ENCODE peak calls at places on chromosomes 3 and 15, in seven cellular contexts. Q is cardiac muscle cell, K is omental fat pad, P is WERI-Rb-1, C is breast epithelium, B is glutamatergic neuron, U is endothelial cell of umbilical vein. X is an unnamed sample.

GRCh38 chr3:126309162-126309561 is 48.0 kb downstream of the KLF15 start:
- DNase-seq in Q (no peak), K (no peak), P (no peak), C (no peak), B (no peak), U (no peak), X (no peak)

GRCh38 chr3:197333901-197334639 is 35.7 kb upstream of the DLG1 start:
- DNase-seq in Q (peak), K (no peak), P (peak), C (no peak), B (no peak), U (no peak), X (peak)

GRCh38 chr3:184295771-184296170 is 3.3 kb upstream of the PSMD2 start:
- DNase-seq in Q (no peak), K (no peak), P (no peak), C (no peak), B (no peak), U (no peak), X (no peak)

GRCh38 chr3:196440041-196440537 is 7.9 kb upstream of the UBXN7 start:
- DNase-seq in Q (no peak), K (no peak), P (no peak), C (no peak), B (no peak), U (no peak), X (no peak)

GRCh38 chr15:63895194-63895593 is 61.4 kb upstream of the HERC1 start:
- DNase-seq in Q (no peak), K (no peak), P (peak), C (no peak), B (no peak), U (no peak), X (no peak)

GRCh38 chr15:60928987-60929386 is 300.1 kb downstream of the RORA start:
- DNase-seq in Q (no peak), K (no peak), P (no peak), C (no peak), B (no peak), U (no peak), X (no peak)

GRCh38 chr3:38573606-38574005 is 75.9 kb downstream of the SCN5A start:
- DNase-seq in Q (no peak), K (no peak), P (no peak), C (no peak), B (no peak), U (no peak), X (peak)

GRCh38 chr3:138371070-138371950 is 22.9 kb downstream of the MRAS start:
- DNase-seq in Q (no peak), K (no peak), P (no peak), C (no peak), B (no peak), U (no peak), X (no peak)

GRCh38 chr3:9172851-9173320 is 76.6 kb downstream of the SRGAP3 start:
- DNase-seq in Q (no peak), K (no peak), P (no peak), C (no peak), B (no peak), U (no peak), X (no peak)

GRCh38 chr15:36737430-36737891 is 158.0 kb downstream of the CDIN1 start:
- DNase-seq in Q (no peak), K (no peak), P (no peak), C (no peak), B (no peak), U (peak), X (no peak)

GRCh38 chr15:62454567-62455172 is 289.6 kb upstream of the C2CD4B start:
- DNase-seq in Q (no peak), K (no peak), P (no peak), C (no peak), B (no peak), U (no peak), X (no peak)

GRCh38 chr3:133527306-133527705 is 46.2 kb upstream of the CDV3 start:
- DNase-seq in Q (peak), K (no peak), P (no peak), C (no peak), B (no peak), U (no peak), X (no peak)

GRCh38 chr3:193016437-193016887 is 98.8 kb upstream of the MB21D2 start:
- DNase-seq in Q (peak), K (no peak), P (no peak), C (no peak), B (no peak), U (no peak), X (peak)

GRCh38 chr3:146222204-146223046 is 28.5 kb downstream of the PLSCR4 start:
- DNase-seq in Q (no peak), K (no peak), P (no peak), C (no peak), B (no peak), U (peak), X (peak)

GRCh38 chr3:11626084-11626463 is 17.6 kb downstream of the VGLL4 start:
- DNase-seq in Q (no peak), K (no peak), P (no peak), C (no peak), B (no peak), U (no peak), X (no peak)

GRCh38 chr3:101038880-101039279 is 45.7 kb upstream of the ABI3BP start:
- DNase-seq in Q (no peak), K (no peak), P (no peak), C (no peak), B (no peak), U (no peak), X (no peak)

GRCh38 chr3:184345678-184346144 is 8.3 kb downstream of the FAM131A start:
- DNase-seq in Q (peak), K (no peak), P (peak), C (peak), B (no peak), U (peak), X (peak)

GRCh38 chr3:105997466-105997799 is 128.6 kb upstream of the CBLB start:
- DNase-seq in Q (no peak), K (no peak), P (no peak), C (no peak), B (no peak), U (no peak), X (no peak)

GRCh38 chr3:169243122-169243521 is 420.4 kb downstream of the MECOM start:
- DNase-seq in Q (no peak), K (no peak), P (no peak), C (no peak), B (no peak), U (peak), X (no peak)

GRCh38 chr3:8500208-8500961 is 1.2 kb upstream of the LMCD1 start:
- DNase-seq in Q (peak), K (no peak), P (peak), C (no peak), B (no peak), U (peak), X (peak)

GRCh38 chr3:58329922-58330413 is 2.7 kb upstream of the PXK start:
- DNase-seq in Q (no peak), K (no peak), P (no peak), C (no peak), B (no peak), U (no peak), X (no peak)

GRCh38 chr3:64321747-64322146 is 96.5 kb upstream of the PRICKLE2 start:
- DNase-seq in Q (peak), K (no peak), P (no peak), C (no peak), B (no peak), U (no peak), X (peak)

DNA sequence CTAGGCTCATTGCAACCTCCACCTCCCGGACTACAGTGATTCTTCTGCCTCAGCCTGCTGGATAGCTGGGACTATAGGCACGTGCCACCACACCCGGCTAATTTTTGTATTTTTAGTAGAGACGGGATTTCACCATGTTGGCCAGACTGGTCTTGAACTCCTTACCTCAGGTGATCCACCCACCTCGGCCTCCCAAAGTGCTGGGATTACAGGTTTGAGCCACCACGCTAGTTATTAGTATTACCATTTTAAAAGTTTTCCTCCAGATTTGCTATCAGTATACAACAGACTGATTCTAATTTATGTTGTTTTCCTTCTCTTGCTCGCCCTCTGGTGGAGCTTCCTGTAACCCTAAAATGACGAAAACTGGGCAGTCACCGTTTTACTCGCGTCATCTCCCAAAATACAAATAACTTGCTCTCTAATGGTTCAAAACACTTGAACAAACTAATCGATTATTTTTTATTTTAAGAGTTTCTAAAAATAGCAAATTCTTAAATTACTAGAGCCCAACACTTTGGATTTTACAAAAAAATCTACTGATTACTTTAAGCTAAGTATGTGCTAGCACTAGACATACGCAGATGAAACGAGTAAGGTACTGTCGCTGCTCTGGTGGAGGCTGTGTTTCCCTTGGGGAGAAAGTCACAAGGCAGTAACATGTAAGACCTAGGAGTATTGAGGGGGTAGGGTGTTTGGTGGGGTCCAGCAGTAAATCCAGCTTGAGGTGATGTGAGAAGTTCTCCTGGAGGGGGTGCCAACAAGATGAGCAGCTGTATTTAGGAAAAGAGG is 203.3 kb downstream of the MBNL1 start:
- DNase-seq in Q (peak), K (peak), P (peak), C (no peak), B (peak), U (peak), X (peak)
- TF ChIP-seq CTCF in Q (peak), K (no peak), P (peak), C (peak), B (peak), U (peak), X (peak)

DNA sequence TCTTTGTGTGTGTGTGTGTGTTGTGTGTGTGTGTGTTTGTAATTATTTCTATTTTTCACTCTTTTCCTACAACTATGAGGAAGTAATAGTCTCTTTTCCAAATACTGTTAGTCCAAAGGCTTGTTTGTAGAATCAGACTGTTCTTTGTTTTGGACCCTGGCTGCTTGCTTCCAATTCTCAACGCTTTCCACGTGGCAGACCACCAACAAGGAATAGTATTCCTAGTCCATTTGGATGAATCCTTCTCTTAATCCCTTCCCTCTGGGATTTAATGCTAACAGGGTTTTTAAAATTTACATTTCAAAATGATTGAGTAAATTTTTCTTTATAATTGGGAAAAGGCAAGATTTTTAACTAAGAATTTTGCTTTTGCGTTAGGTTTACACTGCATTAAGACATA is 62.7 kb downstream of the ADAMTSL3 start:
- DNase-seq in Q (no peak), K (no peak), P (no peak), C (no peak), B (no peak), U (no peak), X (no peak)
- TF ChIP-seq CTCF in Q (no peak), K (no peak), P (no peak), C (no peak), B (no peak), U (no peak), X (no peak)

DNA sequence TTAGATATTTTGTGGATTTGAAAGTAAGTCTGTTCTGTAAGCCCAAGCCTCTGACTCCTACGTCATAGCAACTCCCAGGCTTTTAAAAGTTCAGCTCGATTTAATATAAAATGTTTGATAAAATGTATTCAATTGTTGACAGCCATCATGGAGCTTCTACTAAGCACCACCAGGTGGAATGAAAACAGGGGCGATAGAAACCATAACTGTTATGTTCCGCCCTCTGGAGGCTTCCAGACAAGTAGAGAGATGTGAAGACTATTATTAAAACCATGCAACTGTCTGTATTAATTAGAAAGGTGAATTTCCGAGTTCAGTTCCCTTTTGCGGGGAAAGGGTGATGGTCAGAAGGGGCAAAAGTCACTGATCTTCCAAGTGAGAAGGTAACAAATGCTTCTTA is 292.2 kb downstream of the NR2F2 start:
- DNase-seq in Q (no peak), K (no peak), P (no peak), C (no peak), B (no peak), U (no peak), X (no peak)
- TF ChIP-seq CTCF in Q (no peak), K (no peak), P (no peak), C (no peak), B (no peak), U (no peak), X (peak)

DNA sequence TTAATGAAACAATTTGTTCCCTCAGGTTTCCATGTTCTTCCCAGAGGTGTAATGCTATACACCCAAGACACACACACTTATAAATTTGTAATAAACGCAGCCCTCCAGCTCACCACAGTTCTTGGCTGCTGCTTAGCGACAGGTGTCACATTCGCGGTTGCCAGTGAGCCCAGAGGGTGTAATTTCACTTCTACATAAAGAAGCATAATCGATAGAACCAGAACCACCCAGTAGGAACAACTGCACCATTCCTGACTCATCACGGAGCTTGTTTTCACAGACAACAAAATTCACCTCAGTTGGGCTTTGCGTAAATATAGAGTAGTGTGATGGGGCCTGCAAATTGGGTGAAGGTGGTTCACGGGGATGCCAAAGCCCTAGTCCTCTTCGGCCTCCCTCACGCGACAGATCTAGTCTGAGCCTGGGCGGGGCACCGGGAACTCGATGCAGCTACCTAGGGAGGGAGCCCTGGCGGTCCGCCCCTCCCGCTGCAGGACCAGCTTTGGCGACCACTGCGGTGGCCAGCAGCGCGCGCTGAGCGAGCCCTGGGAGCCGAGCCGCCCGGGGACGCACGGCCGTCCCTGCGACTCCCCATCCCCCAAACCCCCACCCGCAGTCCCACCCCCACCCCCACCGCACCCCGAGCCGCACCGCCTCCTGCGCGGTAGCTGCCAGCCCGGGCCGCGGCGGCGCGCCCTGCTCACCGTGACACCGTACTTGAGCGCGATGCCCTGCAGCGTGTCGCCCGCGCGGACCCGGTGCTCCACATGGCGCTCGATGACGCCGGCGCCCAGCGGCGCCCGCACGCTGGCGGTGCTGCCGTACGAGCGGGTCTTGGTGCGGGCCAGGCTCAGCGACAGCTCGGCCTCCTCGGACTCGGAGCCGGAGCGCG is 563 bp downstream of the LYSMD2 start:
- DNase-seq in Q (peak), K (no peak), P (peak), C (no peak), B (peak), U (peak), X (peak)
- TF ChIP-seq CTCF in Q (no peak), K (no peak), P (no peak), C (no peak), B (no peak), U (no peak), X (no peak)

GRCh38 chr3:157499342-157499963 is 3.8 kb downstream of the VEPH1 start:
- DNase-seq in Q (peak), K (no peak), P (no peak), C (peak), B (peak), U (peak), X (peak)
- TF ChIP-seq CTCF in Q (no peak), K (no peak), P (no peak), C (no peak), B (no peak), U (no peak), X (peak)

DNA sequence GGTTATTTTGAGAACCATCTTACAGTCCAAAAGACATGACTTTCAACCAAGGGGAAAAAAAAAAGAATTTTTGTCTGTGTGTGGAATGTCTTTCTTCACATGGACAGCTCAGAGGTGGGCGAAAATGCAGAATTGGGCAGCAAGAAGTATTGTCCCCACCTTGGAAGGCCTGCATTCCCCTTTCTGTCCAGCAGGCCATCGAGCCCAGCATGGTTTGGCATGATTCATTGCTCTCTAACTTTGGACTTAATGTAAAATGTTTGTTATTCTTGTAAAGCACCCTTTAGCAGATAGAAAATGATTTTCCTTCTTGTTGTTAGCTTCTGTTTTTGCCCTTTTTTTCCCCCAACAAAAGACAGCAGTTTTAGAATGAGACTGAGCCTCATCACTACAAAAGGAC is 12.4 kb downstream of the MYO1E start:
- DNase-seq in Q (no peak), K (no peak), P (no peak), C (no peak), B (no peak), U (no peak), X (no peak)
- TF ChIP-seq CTCF in Q (peak), K (no peak), P (peak), C (no peak), B (peak), U (peak), X (peak)

GRCh38 chr15:55588070-55588817 is at the start of gene PYGO1:
- DNase-seq in Q (peak), K (no peak), P (peak), C (no peak), B (peak), U (peak), X (peak)
- TF ChIP-seq CTCF in Q (no peak), K (no peak), P (no peak), C (no peak), B (no peak), U (no peak), X (no peak)

DNA sequence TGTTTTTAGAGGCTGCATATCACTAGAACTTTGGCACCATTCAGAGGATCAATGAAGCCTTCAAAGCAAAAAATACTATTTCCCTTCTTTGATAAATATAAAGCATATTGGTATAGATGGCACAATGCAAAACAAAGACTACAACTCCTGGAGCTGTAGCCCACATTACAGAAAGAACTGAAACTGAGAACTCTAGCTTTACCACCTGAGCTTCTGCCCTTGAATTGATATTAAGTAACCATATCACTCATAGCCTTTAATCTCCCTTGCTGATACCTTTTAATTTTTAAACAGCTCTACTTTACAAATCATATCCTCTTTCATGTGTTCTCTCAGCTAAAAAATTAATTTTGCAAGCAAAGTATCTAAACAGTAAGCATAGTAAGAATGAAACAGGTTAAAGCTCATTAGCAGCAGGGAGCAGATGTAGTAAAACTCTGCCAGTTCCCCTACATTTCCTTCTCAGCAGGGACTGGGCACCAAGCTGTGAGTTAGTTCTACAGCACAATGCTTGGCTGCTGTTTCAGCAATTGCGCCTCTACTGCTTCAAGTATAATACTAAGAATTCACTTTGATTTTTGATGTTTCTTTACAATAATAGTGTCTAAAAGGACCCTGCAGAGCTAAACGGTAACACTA is 97.9 kb upstream of the NANOGP8 start:
- DNase-seq in Q (peak), K (no peak), P (peak), C (no peak), B (no peak), U (no peak), X (peak)
- TF ChIP-seq CTCF in Q (no peak), K (no peak), P (no peak), C (no peak), B (no peak), U (no peak), X (peak)

GRCh38 chr3:81218023-81218422 is 543.4 kb downstream of the GBE1 start:
- DNase-seq in Q (peak), K (no peak), P (peak), C (no peak), B (no peak), U (peak), X (peak)
- TF ChIP-seq CTCF in Q (peak), K (no peak), P (peak), C (no peak), B (no peak), U (no peak), X (peak)

X was measured in endodermal cell.